ENCODE peak calls at places on chromosomes 7 and 10, in six cellular contexts. O, A, H, R, J and I are unnamed samples.

GRCh38 chr10:29960261-29960660 is 99.1 kb downstream of the JCAD start:
- DNase-seq in H (no peak), R (no peak), J (no peak), A (no peak), O (no peak), I (no peak)

GRCh38 chr10:36989233-36989632 is 136.2 kb upstream of the ANKRD30A start:
- DNase-seq in H (no peak), R (no peak), J (no peak), A (no peak), O (no peak), I (no peak)

GRCh38 chr10:88545359-88545758 is 37.8 kb downstream of the RNLS start:
- DNase-seq in A (no peak), J (no peak), O (no peak), H (no peak), R (no peak), I (no peak)

GRCh38 chr10:132143162-132143561 is 43.6 kb upstream of the DPYSL4 start:
- DNase-seq in J (no peak), H (no peak), R (no peak), O (no peak), A (no peak), I (peak; percentile 22)

GRCh38 chr10:97089209-97089865 is 96.4 kb downstream of the SLIT1 start:
- DNase-seq in R (no peak), O (no peak), H (no peak), J (no peak), A (no peak), I (no peak)

GRCh38 chr7:36448781-36449379 is 59.2 kb downstream of the ANLN start:
- DNase-seq in R (no peak), A (no peak), J (no peak), O (no peak), H (no peak), I (no peak)

GRCh38 chr7:132865766-132866531 is 215.9 kb downstream of the CHCHD3 start:
- DNase-seq in O (no peak), R (no peak), A (no peak), H (no peak), J (no peak), I (no peak)

GRCh38 chr7:92417913-92418312 is 29.4 kb upstream of the GATAD1 start:
- DNase-seq in O (no peak), A (no peak), R (no peak), H (peak; percentile 43), J (no peak), I (peak; percentile 19)

GRCh38 chr7:156152380-156152779 is 340.1 kb upstream of the SHH start:
- DNase-seq in H (no peak), A (no peak), O (no peak), R (no peak), J (no peak), I (no peak)

GRCh38 chr10:79316671-79317431 is 30.4 kb upstream of the PPIF start:
- DNase-seq in R (no peak), J (no peak), A (no peak), H (no peak), O (no peak), I (no peak)

GRCh38 chr10:79238606-79239005 is 108.7 kb upstream of the PPIF start:
- DNase-seq in R (no peak), J (no peak), O (no peak), A (no peak), H (no peak), I (no peak)

GRCh38 chr10:14822879-14823755 is 14.7 kb downstream of the CDNF start:
- DNase-seq in O (peak; percentile 17), H (peak; percentile 29), A (peak; percentile 5), R (no peak), J (no peak), I (peak; percentile 69)

GRCh38 chr7:116836911-116837310 is 25.5 kb upstream of the CAPZA2 start:
- DNase-seq in O (no peak), R (no peak), A (no peak), H (no peak), J (no peak), I (no peak)

GRCh38 chr10:80472234-80473095 is 18.4 kb downstream of the TSPAN14 start:
- DNase-seq in A (no peak), O (no peak), R (no peak), J (no peak), H (no peak), I (peak; percentile 82)

GRCh38 chr10:26829810-26830515 is 30.8 kb downstream of the ABI1 start:
- DNase-seq in R (no peak), O (no peak), A (no peak), H (no peak), J (no peak), I (no peak)

GRCh38 chr7:69608049-69608448 is 9.8 kb downstream of the AUTS2 start:
- DNase-seq in J (no peak), R (no peak), H (no peak), A (no peak), O (no peak), I (no peak)

GRCh38 chr7:74307738-74308505 is 18.7 kb downstream of the CLIP2 start:
- DNase-seq in J (no peak), H (no peak), A (no peak), O (no peak), R (no peak), I (no peak)